ENCODE peak calls at places on chromosome 7, in four cellular contexts. Z, W, T and R are unnamed samples.

GRCh38 chr7:154767194-154767593 is 235.7 kb downstream of the PAXIP1 start:
- DNase-seq in Z (no peak), W (no peak), T (no peak), R (no peak)

GRCh38 chr7:150972094-150972493 is 6.0 kb downstream of the KCNH2 start:
- DNase-seq in Z (no peak), W (no peak), T (no peak), R (no peak)

GRCh38 chr7:55129409-55130078 is 110.7 kb downstream of the EGFR start:
- DNase-seq in Z (no peak), W (peak), T (no peak), R (no peak)

GRCh38 chr7:1626769-1627168 is 43.3 kb upstream of the ELFN1 start:
- DNase-seq in Z (no peak), W (no peak), T (no peak), R (no peak)

GRCh38 chr7:3300651-3301471 is at the start of gene SDK1:
- DNase-seq in Z (peak), W (peak), T (peak), R (peak)

GRCh38 chr7:119929891-119930290 is 343.1 kb upstream of the KCND2 start:
- DNase-seq in Z (no peak), W (peak), T (no peak), R (no peak)

GRCh38 chr7:30222519-30223213 is 61.7 kb upstream of the ZNRF2 start:
- DNase-seq in Z (no peak), W (no peak), T (no peak), R (no peak)

GRCh38 chr7:132030161-132030568 is 473.7 kb upstream of the PODXL start:
- DNase-seq in Z (peak), W (no peak), T (no peak), R (peak)

GRCh38 chr7:142894886-142895593 is 9.5 kb upstream of the TRPV6 start:
- DNase-seq in Z (no peak), W (no peak), T (peak), R (no peak)

GRCh38 chr7:30911561-30911969 is at the start of gene AQP1:
- DNase-seq in Z (peak), W (peak), T (peak), R (peak)

GRCh38 chr7:139737221-139738100 is 40.3 kb downstream of the HIPK2 start:
- DNase-seq in Z (no peak), W (peak), T (no peak), R (no peak)

GRCh38 chr7:92632791-92633190 is 42.6 kb upstream of the FAM133B start:
- DNase-seq in Z (no peak), W (no peak), T (no peak), R (no peak)

GRCh38 chr7:46485481-46486065 is 564.5 kb upstream of the IGFBP3 start:
- DNase-seq in Z (no peak), W (peak), T (no peak), R (no peak)

GRCh38 chr7:12625836-12626235 is 55.3 kb downstream of the SCIN start:
- DNase-seq in Z (no peak), W (no peak), T (no peak), R (no peak)

GRCh38 chr7:35185908-35186731 is 67.8 kb downstream of the TBX20 start:
- DNase-seq in Z (peak), W (peak), T (peak), R (peak)

GRCh38 chr7:157250605-157251228 is 86.1 kb upstream of the DNAJB6 start:
- DNase-seq in Z (peak), W (peak), T (no peak), R (no peak)

GRCh38 chr7:54985405-54986360 is 33.1 kb upstream of the EGFR start:
- DNase-seq in Z (peak), W (peak), T (no peak), R (no peak)

GRCh38 chr7:15751191-15751701 is 64.8 kb upstream of the MEOX2 start:
- DNase-seq in Z (no peak), W (peak), T (no peak), R (no peak)

GRCh38 chr7:137169282-137169698 is 174.2 kb downstream of the PTN start:
- DNase-seq in Z (peak), W (peak), T (peak), R (peak)

GRCh38 chr7:2296830-2297229 is 17.4 kb downstream of the SNX8 start:
- DNase-seq in Z (no peak), W (no peak), T (no peak), R (no peak)

GRCh38 chr7:32846630-32847225 is 44.8 kb downstream of the KBTBD2 start:
- DNase-seq in Z (peak), W (peak), T (peak), R (peak)

GRCh38 chr7:98618786-98619185 is 1.7 kb downstream of the NPTX2 start:
- DNase-seq in Z (no peak), W (peak), T (peak), R (no peak)

GRCh38 chr7:98617960-98618418 is 904 bp downstream of the NPTX2 start:
- DNase-seq in Z (no peak), W (no peak), T (no peak), R (no peak)

GRCh38 chr7:98617051-98617959 is at the start of gene NPTX2:
- DNase-seq in Z (peak), W (peak), T (no peak), R (no peak)

GRCh38 chr7:98621573-98622482 is 4.7 kb downstream of the NPTX2 start:
- DNase-seq in Z (no peak), W (no peak), T (no peak), R (no peak)

GRCh38 chr7:98619450-98620321 is 2.6 kb downstream of the NPTX2 start:
- DNase-seq in Z (peak), W (peak), T (peak), R (no peak)
- H3K4me3 ChIP-seq in Z (no peak), W (peak), T (peak), R (no peak)

GRCh38 chr7:5476001-5476400 is 52.4 kb upstream of the TNRC18 start:
- DNase-seq in Z (no peak), W (no peak), T (no peak), R (no peak)

GRCh38 chr7:5479133-5479745 is 55.6 kb upstream of the TNRC18 start:
- DNase-seq in Z (peak), W (peak), T (no peak), R (no peak)

GRCh38 chr7:5478568-5479045 is 55.0 kb upstream of the TNRC18 start:
- DNase-seq in Z (peak), W (no peak), T (no peak), R (no peak)

GRCh38 chr7:5477126-5477525 is 53.5 kb upstream of the TNRC18 start:
- DNase-seq in Z (no peak), W (no peak), T (no peak), R (no peak)

DNA sequence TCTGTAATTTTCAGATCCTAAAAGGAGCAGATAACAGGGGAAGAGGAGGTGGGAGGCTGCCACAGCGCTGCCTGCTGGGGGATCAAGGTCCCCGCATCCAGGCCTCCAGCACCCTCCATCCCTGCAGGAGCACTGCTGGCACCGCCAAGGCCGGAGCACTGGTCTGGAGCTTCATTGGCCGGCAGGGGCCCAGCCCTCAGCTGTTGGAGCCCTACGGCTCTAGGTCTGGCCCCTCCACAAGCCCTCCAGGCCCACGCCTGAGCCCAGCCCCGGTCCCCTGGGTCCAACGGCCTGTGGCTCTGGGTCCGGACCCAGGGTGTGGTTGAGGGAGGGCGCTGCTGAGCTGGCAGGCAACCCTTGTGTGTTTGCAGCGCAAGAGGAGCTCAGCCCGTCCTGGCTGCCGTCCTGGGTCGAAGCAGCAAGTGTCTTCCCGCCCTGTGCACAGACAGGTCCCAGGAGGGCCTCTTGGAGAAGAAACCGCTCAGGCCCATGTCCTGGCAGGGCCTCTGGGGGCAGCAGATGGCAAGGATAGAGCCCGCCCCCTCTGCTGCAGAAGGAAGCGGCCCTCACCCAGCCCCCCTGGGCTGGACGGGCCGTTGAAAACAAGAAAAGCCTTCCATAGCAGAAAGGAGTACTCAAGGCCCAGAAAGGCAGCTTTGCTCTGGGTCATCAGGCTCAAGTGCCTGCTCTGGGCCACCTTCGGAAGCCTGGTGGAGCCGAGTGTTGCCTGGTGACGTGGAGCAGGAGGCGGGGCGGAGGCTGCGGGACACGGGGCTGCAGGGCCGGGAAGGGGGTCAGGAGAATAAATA is 54.3 kb upstream of the TNRC18 start:
- DNase-seq in Z (peak), W (no peak), T (no peak), R (peak)
- H3K4me3 ChIP-seq in Z (no peak), W (no peak), T (no peak), R (no peak)

DNA sequence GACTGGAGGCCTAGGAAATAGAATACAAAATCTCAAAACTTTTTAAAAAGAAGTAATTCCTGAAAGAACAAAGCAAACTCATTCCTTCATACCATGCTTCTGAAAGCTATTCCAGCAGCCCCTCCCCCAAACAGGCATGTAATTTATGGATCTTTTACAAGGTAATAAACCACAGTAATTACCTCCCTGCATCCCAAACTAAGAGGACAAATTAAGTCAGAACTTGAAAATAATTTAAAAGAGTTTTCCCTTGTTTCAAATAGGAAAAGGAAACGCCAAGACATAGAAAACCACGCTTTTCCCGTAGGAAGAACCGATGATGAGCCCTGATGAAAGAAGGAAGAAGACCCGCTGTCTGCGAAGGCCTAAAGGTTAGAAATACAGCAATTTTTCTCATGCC is 8.9 kb downstream of the HOXA4 start:
- DNase-seq in Z (no peak), W (no peak), T (no peak), R (no peak)
- H3K4me3 ChIP-seq in Z (no peak), W (no peak), T (no peak), R (no peak)

GRCh38 chr7:81607987-81608386 is 161.9 kb downstream of the HGF start:
- DNase-seq in Z (no peak), W (no peak), T (no peak), R (no peak)

GRCh38 chr7:81606078-81606863 is 163.6 kb downstream of the HGF start:
- DNase-seq in Z (no peak), W (no peak), T (no peak), R (no peak)

GRCh38 chr7:81604808-81605174 is 165.1 kb downstream of the HGF start:
- DNase-seq in Z (no peak), W (no peak), T (no peak), R (no peak)

GRCh38 chr7:81604075-81604807 is 165.6 kb downstream of the HGF start:
- DNase-seq in Z (no peak), W (no peak), T (no peak), R (no peak)

GRCh38 chr7:81605493-81605892 is 164.4 kb downstream of the HGF start:
- DNase-seq in Z (no peak), W (no peak), T (no peak), R (no peak)
- H3K4me3 ChIP-seq in Z (no peak), W (no peak), T (no peak), R (no peak)

GRCh38 chr7:7257899-7258692 is 75.8 kb downstream of the C1GALT1 start:
- DNase-seq in Z (no peak), W (no peak), T (no peak), R (peak)
- H3K4me3 ChIP-seq in Z (no peak), W (no peak), T (no peak), R (no peak)

GRCh38 chr7:115749924-115750323 is 280.6 kb downstream of the TFEC start:
- DNase-seq in Z (peak), W (no peak), T (no peak), R (peak)
- H3K4me3 ChIP-seq in Z (no peak), W (no peak), T (no peak), R (no peak)

DNA sequence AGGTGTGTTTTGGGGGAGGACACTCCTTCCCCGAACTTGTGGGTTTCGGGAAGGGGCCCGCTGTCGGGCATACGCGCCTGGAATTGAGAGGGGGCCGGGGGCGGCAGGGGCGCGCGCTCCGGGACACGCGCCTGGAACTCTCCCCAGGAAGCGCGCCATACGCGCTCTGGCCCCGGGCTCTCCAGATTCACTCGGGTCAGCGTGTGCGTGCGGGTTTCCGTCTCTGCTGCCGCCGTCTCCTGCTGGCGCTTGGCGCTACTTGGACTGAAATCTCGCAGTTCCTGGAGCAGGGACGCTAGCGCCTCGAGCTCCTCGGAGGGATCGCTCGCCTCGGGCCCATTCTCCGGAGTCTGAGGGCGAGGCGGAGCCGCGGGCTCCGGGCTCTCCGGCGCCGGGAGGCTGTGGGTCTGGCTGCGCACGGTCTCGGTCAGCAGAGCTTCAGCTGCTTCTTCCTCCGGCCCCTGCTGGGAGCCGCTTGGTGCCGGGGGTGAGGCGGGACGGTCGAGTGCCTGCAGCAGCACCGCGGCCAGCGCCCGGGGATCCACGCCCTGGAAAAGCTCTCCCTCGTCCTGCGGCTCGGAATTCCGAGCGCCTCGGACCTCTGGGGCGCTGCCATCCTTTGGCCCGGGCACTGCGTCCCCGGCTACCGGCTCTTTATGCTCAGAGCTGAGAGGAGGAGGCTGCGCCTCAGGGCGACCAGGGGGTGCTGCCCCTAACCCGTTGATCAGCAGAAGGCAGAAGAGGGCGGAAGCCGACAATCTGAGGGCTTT is 1.1 kb downstream of the VGF start:
- DNase-seq in Z (peak), W (peak), T (no peak), R (peak)
- H3K4me3 ChIP-seq in Z (no peak), W (peak), T (no peak), R (no peak)

GRCh38 chr7:114082934-114083647 is 164.3 kb upstream of the PPP1R3A start:
- DNase-seq in Z (peak), W (no peak), T (peak), R (peak)
- H3K4me3 ChIP-seq in Z (peak), W (peak), T (peak), R (peak)

DNA sequence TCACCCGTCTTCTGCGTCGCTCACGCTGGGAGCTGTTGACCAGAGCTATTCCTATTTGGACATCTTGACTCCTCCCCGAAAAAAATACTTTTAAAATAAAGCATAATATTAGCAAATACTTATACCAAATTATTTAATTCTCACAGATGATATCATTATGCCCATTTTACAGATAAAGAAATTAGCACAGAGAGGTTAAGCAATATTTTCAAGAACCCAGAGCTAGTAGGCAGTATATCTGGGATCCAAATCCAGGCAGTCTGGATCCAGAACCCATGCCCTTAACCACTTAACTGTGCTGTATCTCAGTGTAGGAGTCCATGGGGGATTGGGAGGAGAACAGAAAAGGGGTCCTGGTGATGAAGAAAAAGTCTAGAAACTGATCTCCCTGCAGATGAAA is 6.1 kb downstream of the IQUB start:
- DNase-seq in Z (no peak), W (no peak), T (no peak), R (no peak)
- H3K4me3 ChIP-seq in Z (no peak), W (no peak), T (no peak), R (no peak)